ENCODE peak calls at places on chromosome 11, in four cellular contexts. G, H, V and L are unnamed samples. For H3K4me1, the result is how much of the 10 kb centered on the place peaks cover.

GRCh38 chr11:118047749-118048148 is 29.1 kb upstream of the TMPRSS4 start:
- DNase-seq in G (no peak), H (no peak), V (no peak), L (no peak)

GRCh38 chr11:121839821-121840220 is 276.2 kb downstream of the BLID start:
- DNase-seq in G (no peak), H (no peak), V (no peak), L (no peak)

GRCh38 chr11:16909375-16910035 is 104.7 kb downstream of the PLEKHA7 start:
- DNase-seq in G (no peak), H (no peak), V (no peak), L (no peak)

GRCh38 chr11:61839742-61840141 is 11.6 kb downstream of the FADS2 start:
- DNase-seq in G (no peak), H (no peak), V (no peak), L (no peak)

GRCh38 chr11:20712912-20713311 is 43.5 kb downstream of the NELL1 start:
- DNase-seq in G (no peak), H (no peak), V (no peak), L (no peak)

GRCh38 chr11:88104408-88104807 is 70.8 kb downstream of the RAB38 start:
- DNase-seq in G (no peak), H (no peak), V (no peak), L (no peak)

GRCh38 chr11:36501236-36501635 is 8.8 kb downstream of the TRAF6 start:
- DNase-seq in G (no peak), H (no peak), V (no peak), L (no peak)

GRCh38 chr11:89125298-89125697 is 52.4 kb upstream of the TYR start:
- DNase-seq in G (no peak), H (no peak), V (no peak), L (no peak)

GRCh38 chr11:86181379-86181778 is 63.2 kb upstream of the EED start:
- DNase-seq in G (no peak), H (no peak), V (no peak), L (no peak)

GRCh38 chr11:86185346-86185745 is 59.2 kb upstream of the EED start:
- DNase-seq in G (no peak), H (no peak), V (no peak), L (no peak)

GRCh38 chr11:86184728-86185127 is 59.8 kb upstream of the EED start:
- DNase-seq in G (no peak), H (no peak), V (no peak), L (no peak)

GRCh38 chr11:86182976-86183584 is 61.5 kb upstream of the EED start:
- DNase-seq in G (no peak), H (peak), V (no peak), L (no peak)

DNA sequence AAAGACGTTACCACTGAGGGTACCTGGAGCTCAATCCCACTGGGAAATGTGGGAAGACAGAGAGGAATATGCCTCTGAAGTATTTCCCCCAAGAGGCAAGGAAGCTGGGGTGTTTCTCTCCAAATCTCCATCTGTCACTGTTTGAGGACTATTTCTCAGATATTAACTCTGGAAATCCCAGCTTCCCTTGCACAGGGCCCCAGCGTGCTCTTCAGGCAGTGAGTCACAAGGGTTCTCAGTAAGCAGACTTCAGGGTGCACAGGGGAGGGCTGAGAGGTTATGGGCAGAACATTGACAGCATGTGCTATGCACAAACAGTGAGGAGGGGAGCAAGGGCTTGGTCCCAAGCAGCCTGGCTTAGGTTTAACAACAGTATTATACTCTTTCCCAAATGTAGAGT is 60.9 kb upstream of the EED start:
- DNase-seq in G (no peak), H (peak), V (no peak), L (no peak)
- TF ChIP-seq POLR2A in G (no peak), H (no peak), V (no peak), L (no peak)

DNA sequence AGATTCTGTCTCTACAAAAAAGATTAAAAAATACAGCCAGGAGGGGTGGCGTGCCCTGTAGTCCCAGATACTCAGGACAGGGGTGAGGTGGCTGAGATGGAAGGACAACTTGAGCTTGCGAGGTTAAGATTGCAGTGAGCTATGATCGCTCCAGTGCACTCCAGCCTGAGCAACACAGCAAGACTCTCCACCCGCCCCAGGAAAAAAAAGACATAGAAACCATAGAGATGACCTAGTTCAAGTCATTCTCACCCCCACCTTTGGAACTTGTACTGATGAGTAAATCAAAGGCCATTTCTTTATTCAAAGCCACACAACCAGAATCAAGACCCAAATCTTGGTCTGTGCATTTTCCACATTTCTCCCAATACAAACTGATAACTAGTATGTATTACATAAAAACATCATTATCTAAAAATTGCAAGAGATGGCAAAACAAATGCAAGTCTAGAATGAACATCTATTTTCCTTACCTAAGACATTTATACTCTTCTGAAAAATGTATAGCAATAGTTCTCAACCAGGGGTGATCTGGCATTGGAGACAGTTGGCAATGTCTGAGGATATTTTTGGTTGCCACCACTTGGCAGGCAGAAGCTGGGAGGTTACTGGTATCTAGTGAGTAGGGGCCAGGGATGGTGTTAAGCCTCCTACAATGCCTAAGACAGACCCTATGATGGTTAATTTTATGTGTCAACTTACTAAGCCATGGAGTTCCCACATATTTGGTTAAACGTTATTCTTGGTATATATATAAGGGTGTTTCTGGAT is 34.6 kb downstream of the LGR4 start:
- DNase-seq in G (no peak), H (no peak), V (no peak), L (no peak)
- H3K4me1 ChIP-seq in G (under half), H (under half), V (under half), L (under half)

GRCh38 chr11:1574256-1575242 is 2.5 kb upstream of the DUSP8 start:
- DNase-seq in G (peak), H (peak), V (no peak), L (peak)
- TF ChIP-seq POLR2AphosphoS5 in G (no peak), H (no peak), V (no peak), L (no peak)

GRCh38 chr11:64246874-64247728 is at the start of gene PPP1R14B:
- DNase-seq in G (peak), H (peak), V (no peak), L (peak)
- TF ChIP-seq POLR2A in G (peak), H (peak), V (peak), L (peak)

GRCh38 chr11:120186408-120186798 is 24.4 kb upstream of the OAF start:
- DNase-seq in G (peak), H (no peak), V (no peak), L (no peak)
- H3K4me1 ChIP-seq in G (under half), H (under half), V (under half), L (under half)